ENCODE peak calls at places on chromosomes 11 and 22, in five cellular contexts. One of them, this sample, is unnamed.

GRCh38 chr22:45997077-45997774 is 20.3 kb upstream of the WNT7B start:
- DNase-seq in neuronal stem cell: no peak
- DNase-seq in H9: peak; percentile 63
- DNase-seq in trophoblast cell: peak; percentile 33
- DNase-seq in mesenchymal stem cell: peak; percentile 97
- DNase-seq in this sample: no peak

GRCh38 chr11:110075087-110075821 is 17.9 kb upstream of the ZC3H12C start:
- DNase-seq in neuronal stem cell: no peak
- DNase-seq in H9: no peak
- DNase-seq in trophoblast cell: peak; percentile 49
- DNase-seq in mesenchymal stem cell: no peak
- DNase-seq in this sample: no peak

GRCh38 chr22:38317995-38318715 is 922 bp upstream of the CSNK1E start:
- DNase-seq in neuronal stem cell: no peak
- DNase-seq in H9: no peak
- DNase-seq in trophoblast cell: peak; percentile 99
- DNase-seq in mesenchymal stem cell: peak; percentile 97
- DNase-seq in this sample: no peak

GRCh38 chr11:88555018-88555828 is 217.7 kb upstream of the CTSC start:
- DNase-seq in neuronal stem cell: no peak
- DNase-seq in H9: no peak
- DNase-seq in trophoblast cell: peak; percentile 12
- DNase-seq in mesenchymal stem cell: peak; percentile 98
- DNase-seq in this sample: no peak

GRCh38 chr22:27046126-27046525 is 388.7 kb downstream of the MIAT start:
- DNase-seq in neuronal stem cell: no peak
- DNase-seq in H9: no peak
- DNase-seq in trophoblast cell: no peak
- DNase-seq in mesenchymal stem cell: no peak
- DNase-seq in this sample: no peak

GRCh38 chr11:34749666-34750659 is 129.1 kb downstream of the EHF start:
- DNase-seq in neuronal stem cell: no peak
- DNase-seq in H9: no peak
- DNase-seq in trophoblast cell: no peak
- DNase-seq in mesenchymal stem cell: peak; percentile 66
- DNase-seq in this sample: no peak

GRCh38 chr11:116517077-116517476 is 255.7 kb downstream of the BUD13 start:
- DNase-seq in neuronal stem cell: no peak
- DNase-seq in H9: peak; percentile 14
- DNase-seq in trophoblast cell: no peak
- DNase-seq in mesenchymal stem cell: no peak
- DNase-seq in this sample: no peak

GRCh38 chr11:79052539-79052938 is 388.3 kb downstream of the TENM4 start:
- DNase-seq in neuronal stem cell: no peak
- DNase-seq in H9: peak; percentile 52
- DNase-seq in trophoblast cell: no peak
- DNase-seq in mesenchymal stem cell: no peak
- DNase-seq in this sample: no peak

GRCh38 chr22:45154383-45154782 is 9.3 kb upstream of the NUP50 start:
- DNase-seq in neuronal stem cell: no peak
- DNase-seq in H9: no peak
- DNase-seq in trophoblast cell: peak; percentile 81
- DNase-seq in mesenchymal stem cell: peak; percentile 86
- DNase-seq in this sample: no peak

GRCh38 chr11:119172513-119172912 is 4.0 kb downstream of the NLRX1 start:
- DNase-seq in neuronal stem cell: no peak
- DNase-seq in H9: no peak
- DNase-seq in trophoblast cell: no peak
- DNase-seq in mesenchymal stem cell: no peak
- DNase-seq in this sample: no peak

GRCh38 chr11:69449320-69450063 is 32.0 kb upstream of the LINC01488 start:
- DNase-seq in neuronal stem cell: no peak
- DNase-seq in H9: no peak
- DNase-seq in trophoblast cell: peak; percentile 68
- DNase-seq in mesenchymal stem cell: peak; percentile 91
- DNase-seq in this sample: no peak

GRCh38 chr11:46607516-46607915 is 9.5 kb downstream of the HARBI1 start:
- DNase-seq in neuronal stem cell: no peak
- DNase-seq in H9: no peak
- DNase-seq in trophoblast cell: no peak
- DNase-seq in mesenchymal stem cell: no peak
- DNase-seq in this sample: no peak

GRCh38 chr11:124481365-124482323 is 36.1 kb upstream of the OR8B8 start:
- DNase-seq in neuronal stem cell: no peak
- DNase-seq in H9: peak; percentile 69
- DNase-seq in trophoblast cell: peak; percentile 47
- DNase-seq in mesenchymal stem cell: peak; percentile 81
- DNase-seq in this sample: peak; percentile 55

GRCh38 chr11:117818036-117818858 is 6.3 kb downstream of the FXYD2 start:
- DNase-seq in neuronal stem cell: no peak
- DNase-seq in H9: no peak
- DNase-seq in trophoblast cell: peak; percentile 52
- DNase-seq in mesenchymal stem cell: peak; percentile 78
- DNase-seq in this sample: no peak

GRCh38 chr22:28949788-28950187 is 66.4 kb downstream of the ZNRF3 start:
- DNase-seq in neuronal stem cell: no peak
- DNase-seq in H9: no peak
- DNase-seq in trophoblast cell: peak; percentile 74
- DNase-seq in mesenchymal stem cell: no peak
- DNase-seq in this sample: no peak

GRCh38 chr11:2862950-2863618 is 22.5 kb downstream of the CDKN1C start:
- DNase-seq in neuronal stem cell: no peak
- DNase-seq in H9: peak; percentile 70
- DNase-seq in trophoblast cell: peak; percentile 5
- DNase-seq in mesenchymal stem cell: peak; percentile 56
- DNase-seq in this sample: no peak

GRCh38 chr11:122803306-122803705 is 35.0 kb upstream of the CRTAM start:
- DNase-seq in neuronal stem cell: no peak
- DNase-seq in H9: no peak
- DNase-seq in trophoblast cell: peak; percentile 87
- DNase-seq in mesenchymal stem cell: peak; percentile 23
- DNase-seq in this sample: no peak

GRCh38 chr11:3950996-3951662 is 95.7 kb downstream of the STIM1 start:
- DNase-seq in neuronal stem cell: peak; percentile 71
- DNase-seq in H9: no peak
- DNase-seq in trophoblast cell: peak; percentile 73
- DNase-seq in mesenchymal stem cell: peak; percentile 94
- DNase-seq in this sample: no peak

GRCh38 chr22:35792501-35792900 is 74.8 kb downstream of the APOL5 start:
- DNase-seq in neuronal stem cell: no peak
- DNase-seq in H9: no peak
- DNase-seq in trophoblast cell: peak; percentile 70
- DNase-seq in mesenchymal stem cell: no peak
- DNase-seq in this sample: no peak

GRCh38 chr11:35303596-35304392 is 115.6 kb downstream of the SLC1A2 start:
- DNase-seq in neuronal stem cell: no peak
- DNase-seq in H9: no peak
- DNase-seq in trophoblast cell: peak; percentile 72
- DNase-seq in mesenchymal stem cell: peak; percentile 94
- DNase-seq in this sample: no peak

GRCh38 chr22:19687561-19688300 is 26.6 kb upstream of the SEPTIN5 start:
- DNase-seq in neuronal stem cell: no peak
- DNase-seq in H9: no peak
- DNase-seq in trophoblast cell: no peak
- DNase-seq in mesenchymal stem cell: no peak
- DNase-seq in this sample: no peak

GRCh38 chr11:47861762-47862161 is 13.6 kb upstream of the NUP160 start:
- DNase-seq in neuronal stem cell: no peak
- DNase-seq in H9: no peak
- DNase-seq in trophoblast cell: peak; percentile 84
- DNase-seq in mesenchymal stem cell: peak; percentile 80
- DNase-seq in this sample: no peak

GRCh38 chr11:35792148-35792845 is 129.7 kb downstream of the TRIM44 start:
- DNase-seq in neuronal stem cell: no peak
- DNase-seq in H9: no peak
- DNase-seq in trophoblast cell: no peak
- DNase-seq in mesenchymal stem cell: no peak
- DNase-seq in this sample: no peak

GRCh38 chr11:12271826-12272366 is 105.5 kb upstream of the PARVA start:
- DNase-seq in neuronal stem cell: no peak
- DNase-seq in H9: no peak
- DNase-seq in trophoblast cell: no peak
- DNase-seq in mesenchymal stem cell: no peak
- DNase-seq in this sample: no peak

GRCh38 chr22:33038131-33038772 is 19.9 kb downstream of the SYN3 start:
- DNase-seq in neuronal stem cell: peak; percentile 27
- DNase-seq in H9: no peak
- DNase-seq in trophoblast cell: peak; percentile 8
- DNase-seq in mesenchymal stem cell: no peak
- DNase-seq in this sample: no peak

GRCh38 chr11:59263225-59263894 is 50.6 kb upstream of the MPEG1 start:
- DNase-seq in neuronal stem cell: peak; percentile 26
- DNase-seq in H9: peak; percentile 79
- DNase-seq in trophoblast cell: no peak
- DNase-seq in mesenchymal stem cell: no peak
- DNase-seq in this sample: no peak

GRCh38 chr11:46381046-46381835 is at the start of gene MDK:
- DNase-seq in neuronal stem cell: peak; percentile 75
- DNase-seq in H9: peak; percentile 73
- DNase-seq in trophoblast cell: peak; percentile 49
- DNase-seq in mesenchymal stem cell: no peak
- DNase-seq in this sample: no peak

GRCh38 chr22:44396727-44397722 is 84.3 kb upstream of the SHISAL1 start:
- DNase-seq in neuronal stem cell: no peak
- DNase-seq in H9: peak; percentile 19
- DNase-seq in trophoblast cell: no peak
- DNase-seq in mesenchymal stem cell: no peak
- DNase-seq in this sample: peak; percentile 35

GRCh38 chr11:101126551-101127347 is 2.9 kb downstream of the PGR start:
- DNase-seq in neuronal stem cell: peak; percentile 21
- DNase-seq in H9: peak; percentile 37
- DNase-seq in trophoblast cell: peak; percentile 7
- DNase-seq in mesenchymal stem cell: peak; percentile 35
- DNase-seq in this sample: peak; percentile 2

GRCh38 chr11:111735262-111736116 is 30.7 kb downstream of the PPP2R1B start:
- DNase-seq in neuronal stem cell: no peak
- DNase-seq in H9: no peak
- DNase-seq in trophoblast cell: peak; percentile 90
- DNase-seq in mesenchymal stem cell: peak; percentile 99
- DNase-seq in this sample: no peak

DNA sequence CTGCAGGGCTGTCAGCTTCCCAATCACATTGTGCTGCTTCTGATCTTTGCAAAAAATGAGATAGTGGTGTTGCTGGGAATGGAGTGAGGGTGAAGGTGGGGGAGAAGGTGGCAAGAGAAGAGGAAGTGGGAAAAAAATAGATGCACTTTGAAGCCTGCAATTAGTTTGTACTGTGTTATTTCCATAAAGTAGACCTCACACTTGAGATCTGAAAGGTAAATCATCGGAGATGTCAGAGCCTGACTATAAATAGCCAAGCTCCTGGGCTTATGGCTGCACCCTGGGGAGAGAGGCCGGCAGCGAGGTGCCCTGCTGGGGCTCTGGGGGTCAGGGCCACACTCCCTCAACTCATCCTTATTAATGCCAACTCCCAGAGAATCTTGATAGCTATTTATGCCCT is 134.4 kb downstream of the NXPE2 start:
- DNase-seq in neuronal stem cell: no peak
- DNase-seq in H9: no peak
- DNase-seq in trophoblast cell: no peak
- DNase-seq in mesenchymal stem cell: no peak
- DNase-seq in this sample: no peak
- H2BK12ac ChIP-seq in neuronal stem cell: no peak overlapping the region
- H2BK12ac ChIP-seq in H9: no peak overlapping the region
- H2BK12ac ChIP-seq in trophoblast cell: no peak overlapping the region
- H2BK12ac ChIP-seq in mesenchymal stem cell: no peak overlapping the region
- H2BK12ac ChIP-seq in this sample: no peak overlapping the region

DNA sequence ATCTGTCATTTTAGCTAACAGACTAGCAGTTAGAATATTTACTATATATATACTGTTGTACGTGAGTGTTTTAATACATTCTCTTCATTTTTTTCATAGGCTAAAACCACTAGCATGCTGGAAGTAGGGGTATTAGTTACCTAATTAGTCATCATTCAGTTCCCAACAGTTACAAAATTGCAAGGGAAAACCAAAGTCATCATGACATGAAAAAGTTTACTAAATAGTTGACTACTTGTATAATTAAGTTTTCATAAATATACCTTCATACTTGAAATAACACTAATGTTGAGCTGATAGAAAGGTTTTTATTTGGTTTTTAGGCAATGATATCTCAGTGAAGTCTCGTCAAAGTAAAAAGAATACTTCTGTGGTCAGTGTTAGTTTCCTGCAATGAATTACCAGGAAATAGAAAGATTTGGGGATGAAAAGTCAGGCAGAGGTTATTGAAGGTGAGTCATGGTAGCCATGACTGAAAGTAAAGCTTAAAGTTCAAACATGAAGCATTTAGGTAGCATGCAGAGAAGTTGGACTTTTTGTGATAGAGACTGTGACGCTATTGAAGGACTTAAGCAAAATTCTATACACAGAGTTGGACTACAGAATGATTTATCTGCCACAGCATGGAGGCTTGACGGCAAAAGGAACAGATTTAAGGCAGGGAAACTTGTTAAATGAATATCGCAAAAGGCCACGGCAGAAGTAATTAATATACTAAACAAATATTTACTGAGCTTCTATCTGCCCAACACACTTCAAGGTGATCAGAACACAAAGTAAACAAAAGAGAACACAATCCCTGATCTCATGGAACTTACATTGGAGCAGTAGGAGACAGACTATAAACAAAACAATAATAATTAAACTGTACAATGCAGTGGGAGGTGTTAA is 828.1 kb upstream of the FAT3 start:
- DNase-seq in neuronal stem cell: no peak
- DNase-seq in H9: no peak
- DNase-seq in trophoblast cell: peak; percentile 55
- DNase-seq in mesenchymal stem cell: peak; percentile 8
- DNase-seq in this sample: no peak
- H2BK12ac ChIP-seq in neuronal stem cell: no peak overlapping the region
- H2BK12ac ChIP-seq in H9: no peak overlapping the region
- H2BK12ac ChIP-seq in trophoblast cell: no peak overlapping the region
- H2BK12ac ChIP-seq in mesenchymal stem cell: no peak overlapping the region
- H2BK12ac ChIP-seq in this sample: no peak overlapping the region

GRCh38 chr11:76321340-76321739 is 59.6 kb downstream of the THAP12 start:
- DNase-seq in neuronal stem cell: no peak
- DNase-seq in H9: no peak
- DNase-seq in trophoblast cell: no peak
- DNase-seq in mesenchymal stem cell: no peak
- DNase-seq in this sample: no peak

GRCh38 chr11:76321820-76322524 is 59.0 kb downstream of the THAP12 start:
- DNase-seq in neuronal stem cell: no peak
- DNase-seq in H9: no peak
- DNase-seq in trophoblast cell: no peak
- DNase-seq in mesenchymal stem cell: no peak
- DNase-seq in this sample: no peak

GRCh38 chr11:76318744-76319384 is 62.1 kb downstream of the THAP12 start:
- DNase-seq in neuronal stem cell: peak; percentile 81
- DNase-seq in H9: peak; percentile 88
- DNase-seq in trophoblast cell: peak; percentile 91
- DNase-seq in mesenchymal stem cell: peak; percentile 67
- DNase-seq in this sample: peak; percentile 94

GRCh38 chr11:76322593-76323341 is 58.2 kb downstream of the THAP12 start:
- DNase-seq in neuronal stem cell: no peak
- DNase-seq in H9: no peak
- DNase-seq in trophoblast cell: peak; percentile 75
- DNase-seq in mesenchymal stem cell: no peak
- DNase-seq in this sample: no peak

GRCh38 chr11:76320929-76321328 is 60.0 kb downstream of the THAP12 start:
- DNase-seq in neuronal stem cell: no peak
- DNase-seq in H9: no peak
- DNase-seq in trophoblast cell: no peak
- DNase-seq in mesenchymal stem cell: no peak
- DNase-seq in this sample: no peak
- H2BK12ac ChIP-seq in neuronal stem cell: no peak overlapping the region
- H2BK12ac ChIP-seq in H9: no peak overlapping the region
- H2BK12ac ChIP-seq in trophoblast cell: no peak overlapping the region
- H2BK12ac ChIP-seq in mesenchymal stem cell: no peak overlapping the region
- H2BK12ac ChIP-seq in this sample: no peak overlapping the region

GRCh38 chr11:19834761-19835160 is 122.1 kb downstream of the NAV2 start:
- DNase-seq in neuronal stem cell: no peak
- DNase-seq in H9: no peak
- DNase-seq in trophoblast cell: peak; percentile 88
- DNase-seq in mesenchymal stem cell: no peak
- DNase-seq in this sample: no peak
- H2BK12ac ChIP-seq in neuronal stem cell: no peak overlapping the region
- H2BK12ac ChIP-seq in H9: no peak overlapping the region
- H2BK12ac ChIP-seq in trophoblast cell: no peak overlapping the region
- H2BK12ac ChIP-seq in mesenchymal stem cell: no peak overlapping the region
- H2BK12ac ChIP-seq in this sample: no peak overlapping the region

This sample was measured in H1.